ENCODE peak calls at places on chromosomes 6 and 20, in seven cellular contexts. Z is psoas muscle, H is heart right ventricle, G is tibial artery, J is lung, A is brain microvascular endothelial cell, S is tibial nerve. X is an unnamed sample.

GRCh38 chr6:73985891-73986290 is 289.9 kb downstream of the CD109 start:
- DNase-seq in J (no peak), H (no peak), S (no peak), A (no peak), G (no peak), Z (no peak), X (no peak)

GRCh38 chr6:4313044-4313686 is 177.8 kb upstream of the ECI2 start:
- DNase-seq in G (peak; percentile 76), A (peak; percentile 97), Z (peak; percentile 35), H (no peak), S (no peak), J (peak; percentile 45), X (peak; percentile 87)

GRCh38 chr6:139395891-139396299 is 21.4 kb upstream of the CITED2 start:
- DNase-seq in Z (no peak), A (no peak), J (no peak), S (no peak), H (no peak), G (no peak), X (no peak)

GRCh38 chr6:99013661-99014458 is 66.1 kb upstream of the FBXL4 start:
- DNase-seq in J (no peak), A (peak; percentile 12), Z (no peak), S (no peak), H (no peak), G (no peak), X (no peak)

GRCh38 chr6:149393002-149393679 is 6.9 kb upstream of the SUMO4 start:
- DNase-seq in H (no peak), A (no peak), G (no peak), S (no peak), J (no peak), Z (no peak), X (no peak)

GRCh38 chr6:35780719-35781118 is at the start of gene CLPSL1:
- DNase-seq in J (no peak), S (no peak), G (no peak), A (no peak), Z (no peak), H (no peak), X (no peak)

GRCh38 chr20:57381596-57382503 is 9.3 kb upstream of the RBM38 start:
- DNase-seq in H (peak; percentile 84), S (peak; percentile 87), Z (peak; percentile 77), G (peak; percentile 86), J (peak; percentile 83), A (peak; percentile 72), X (peak; percentile 92)

GRCh38 chr6:79687759-79688158 is 56.6 kb downstream of the SH3BGRL2 start:
- DNase-seq in Z (no peak), J (no peak), A (no peak), G (no peak), S (no peak), H (no peak), X (no peak)

GRCh38 chr6:4707011-4707410 is 69.2 kb upstream of the CDYL start:
- DNase-seq in A (no peak), S (no peak), G (no peak), H (no peak), Z (no peak), J (no peak), X (no peak)

GRCh38 chr6:38524436-38525145 is 115.1 kb downstream of the BTBD9 start:
- DNase-seq in H (no peak), J (no peak), S (no peak), Z (no peak), A (peak; percentile 29), G (no peak), X (no peak)

GRCh38 chr6:15544321-15544900 is 118.4 kb downstream of the DTNBP1 start:
- DNase-seq in S (no peak), G (no peak), H (no peak), Z (no peak), A (no peak), J (no peak), X (no peak)

GRCh38 chr6:148716811-148717210 is 30.0 kb upstream of the UST start:
- DNase-seq in G (no peak), A (no peak), Z (no peak), S (no peak), H (no peak), J (no peak), X (no peak)

GRCh38 chr6:52454556-52454955 is 34.4 kb downstream of the EFHC1 start:
- DNase-seq in J (no peak), H (no peak), Z (no peak), S (no peak), A (no peak), G (no peak), X (no peak)

GRCh38 chr6:106184629-106185028 is 98.5 kb downstream of the PRDM1 start:
- DNase-seq in J (no peak), S (no peak), Z (no peak), G (no peak), A (no peak), H (no peak), X (no peak)

GRCh38 chr20:3350412-3350811 is 57.1 kb downstream of the DNAAF9 start:
- DNase-seq in S (no peak), G (no peak), Z (no peak), A (no peak), J (no peak), H (no peak), X (no peak)

GRCh38 chr20:33423141-33423834 is 20.3 kb downstream of the SNTA1 start:
- DNase-seq in G (peak; percentile 97), H (peak; percentile 77), A (peak; percentile 38), J (no peak), S (no peak), Z (peak; percentile 86), X (peak; percentile 95)

GRCh38 chr6:139764498-139764986 is 390.1 kb upstream of the CITED2 start:
- DNase-seq in J (no peak), H (no peak), Z (peak; percentile 54), G (no peak), S (peak; percentile 55), A (peak; percentile 95), X (no peak)

GRCh38 chr20:37914672-37915433 is 11.9 kb downstream of the VSTM2L start:
- DNase-seq in J (no peak), A (no peak), G (no peak), H (no peak), S (no peak), Z (no peak), X (no peak)

DNA sequence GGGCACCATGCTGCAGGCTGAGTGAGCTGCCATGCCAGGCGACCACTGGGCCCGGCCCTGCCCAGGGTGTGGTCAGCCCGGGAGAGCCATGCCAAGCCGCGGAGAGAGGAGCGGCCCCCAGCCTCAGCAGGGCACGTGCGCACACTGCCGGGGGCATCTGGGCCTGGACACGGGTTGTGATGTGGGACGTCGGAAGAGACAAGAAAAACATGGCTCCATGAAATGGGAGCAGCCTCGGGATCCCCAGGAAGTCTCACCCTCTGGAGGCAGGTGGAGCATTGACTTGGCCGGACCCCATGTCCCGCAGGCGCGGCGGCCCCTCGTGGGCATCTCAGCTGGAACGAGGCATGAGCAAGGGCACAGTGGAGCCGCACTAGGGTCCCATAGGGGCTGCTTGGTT is 16.8 kb upstream of the SLCO4A1 start:
- DNase-seq in Z (no peak), G (no peak), A (no peak), S (no peak), J (no peak), H (no peak), X (no peak)
- H3K27ac ChIP-seq in Z (no peak overlapping the region), G (no peak overlapping the region), A (no peak overlapping the region), S (peak overlapping the region; percentile 95), J (peak overlapping the region; percentile 42), H (peak overlapping the region; percentile 91), X (peak overlapping the region; percentile 10)

DNA sequence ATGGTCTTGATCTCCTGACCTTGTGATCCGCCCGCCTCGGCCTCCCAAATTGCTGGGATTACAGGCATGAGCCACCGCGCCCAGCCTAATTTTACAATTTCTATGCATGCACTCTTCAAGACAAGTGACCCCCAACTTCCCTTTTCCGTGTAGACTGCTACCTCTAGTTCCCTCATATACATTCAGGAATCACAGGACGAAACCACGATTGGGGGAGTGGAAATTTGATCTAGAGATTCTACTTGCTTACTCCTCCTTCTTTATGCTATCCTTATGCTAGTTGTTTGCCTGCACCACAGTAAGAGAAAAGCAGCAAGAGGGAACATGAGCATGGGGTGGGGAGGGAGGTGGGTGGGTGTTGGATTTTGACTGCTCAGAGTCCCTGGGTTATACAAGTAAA is 34.9 kb downstream of the OSTM1 start:
- DNase-seq in H (no peak), S (no peak), G (no peak), Z (no peak), J (no peak), A (no peak), X (no peak)
- H3K36me3 ChIP-seq in H (peaks cover 14% of the 10 kb centered on the region), S (no peaks in the 10 kb centered on the region), G (peaks cover 60% of the 10 kb centered on the region), Z (peaks cover 3% of the 10 kb centered on the region), J (peaks cover 9% of the 10 kb centered on the region), A (peaks cover 3% of the 10 kb centered on the region), X (peaks cover 58% of the 10 kb centered on the region)

DNA sequence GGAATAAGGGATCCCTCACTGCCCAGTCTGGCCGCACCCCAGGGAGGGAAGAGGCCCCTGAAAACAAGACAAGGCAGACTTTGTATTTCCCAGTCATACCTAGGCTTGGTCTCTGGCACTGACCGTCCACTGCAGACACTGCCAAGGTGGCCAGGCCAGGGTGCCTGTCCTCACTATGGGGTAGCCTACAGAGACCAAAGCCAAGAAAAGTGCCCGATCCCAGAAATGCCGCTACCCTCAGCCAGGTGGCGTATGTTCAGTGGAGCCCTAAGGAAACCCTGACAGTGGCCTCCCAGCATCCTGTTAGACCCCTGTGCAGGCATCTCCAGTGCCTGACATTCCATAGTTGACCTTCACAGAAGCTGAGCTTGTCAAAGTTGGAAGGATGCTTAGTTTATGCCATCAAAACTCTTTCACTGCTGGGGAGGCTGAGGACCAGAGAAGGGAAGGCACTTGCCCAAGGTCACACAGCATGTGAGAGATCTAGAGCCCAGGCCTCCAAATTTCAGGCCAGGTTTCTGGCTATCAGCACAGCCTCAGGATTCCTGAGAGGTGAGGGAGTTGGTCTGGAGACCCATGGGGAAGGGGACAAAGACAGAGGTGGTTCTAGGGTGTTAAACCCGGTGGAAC is 2.5 kb downstream of the SCRT2 start:
- DNase-seq in H (no peak), G (no peak), J (no peak), A (no peak), S (no peak), Z (no peak), X (no peak)
- TF ChIP-seq CTCF in H (peak; percentile 10), G (no peak), J (no peak), A (peak; percentile 45), S (no peak), Z (no peak), X (no peak)

GRCh38 chr20:18416478-18416877 is 50.4 kb downstream of the DZANK1 start:
- DNase-seq in H (no peak), G (no peak), S (no peak), J (no peak), A (no peak), Z (no peak), X (no peak)
- H3K27ac ChIP-seq in H (no peak overlapping the region), G (no peak overlapping the region), S (no peak overlapping the region), J (no peak overlapping the region), A (no peak overlapping the region), Z (no peak overlapping the region), X (no peak overlapping the region)

GRCh38 chr6:2890981-2891767 is 11.9 kb downstream of the SERPINB9 start:
- DNase-seq in A (no peak), H (no peak), J (no peak), S (no peak), Z (no peak), G (no peak), X (no peak)
- H3K36me3 ChIP-seq in A (peaks cover 31% of the 10 kb centered on the region), H (peaks cover 39% of the 10 kb centered on the region), J (peaks cover 27% of the 10 kb centered on the region), S (peaks cover 20% of the 10 kb centered on the region), Z (peaks cover 12% of the 10 kb centered on the region), G (peaks cover 46% of the 10 kb centered on the region), X (peaks cover 47% of the 10 kb centered on the region)

GRCh38 chr6:153976921-153977693 is 61.9 kb upstream of the OPRM1 start:
- DNase-seq in S (peak; percentile 13), H (no peak), G (no peak), Z (no peak), A (peak; percentile 9), J (no peak), X (no peak)
- TF ChIP-seq CTCF in S (no peak), H (no peak), G (no peak), Z (no peak), A (no peak), J (no peak), X (no peak)

GRCh38 chr6:126127662-126128061 is 141.3 kb downstream of the TRMT11 start:
- DNase-seq in J (no peak), H (no peak), G (no peak), Z (no peak), S (no peak), A (no peak), X (no peak)
- H3K27ac ChIP-seq in J (no peak overlapping the region), H (no peak overlapping the region), G (no peak overlapping the region), Z (no peak overlapping the region), S (no peak overlapping the region), A (no peak overlapping the region), X (no peak overlapping the region)

X was measured in ascending aorta.